ENCODE peak calls at places on chromosome 18, in nine cellular contexts. X is fibroblast of lung, L is thoracic aorta, S is kidney epithelial cell, C is heart left ventricle, F is WERI-Rb-1, A is GM23338, B is AG10803, I is thyroid gland. M is an unnamed sample.
A peak's percentile ranks its signal among the peaks of the same experiment; 100 is the strongest.

GRCh38 chr18:38940863-38941531 is 1375.4 kb upstream of the CELF4 start:
- DNase-seq in B (no peak), F (no peak), S (peak; percentile 96), X (peak; percentile 69), I (no peak), L (no peak), A (peak; percentile 54), C (no peak), M (peak; percentile 63)

GRCh38 chr18:62510744-62511143 is 12.1 kb upstream of the ZCCHC2 start:
- DNase-seq in A (no peak), C (no peak), B (no peak), S (no peak), I (no peak), L (no peak), X (no peak), F (no peak), M (no peak)

GRCh38 chr18:32300914-32301313 is 111.1 kb downstream of the MEP1B start:
- DNase-seq in F (no peak), X (peak; percentile 68), B (peak; percentile 71), A (no peak), C (no peak), L (no peak), S (no peak), I (no peak), M (no peak)

GRCh38 chr18:35162995-35163394 is 77.8 kb upstream of the ZNF397 start:
- DNase-seq in B (no peak), A (no peak), X (no peak), I (no peak), F (no peak), S (no peak), L (no peak), C (no peak), M (peak; percentile 26)

GRCh38 chr18:35097763-35098162 is 56.5 kb downstream of the MAPRE2 start:
- DNase-seq in B (no peak), A (no peak), C (no peak), L (no peak), S (no peak), X (no peak), F (no peak), I (no peak), M (no peak)

GRCh38 chr18:77559274-77559910 is 309.7 kb downstream of the GALR1 start:
- DNase-seq in I (no peak), X (no peak), B (no peak), A (no peak), S (no peak), F (no peak), C (no peak), L (no peak), M (no peak)

GRCh38 chr18:46199515-46200147 is 95.4 kb downstream of the HAUS1 start:
- DNase-seq in X (peak; percentile 68), L (no peak), I (no peak), C (no peak), A (peak; percentile 37), F (no peak), S (no peak), B (peak; percentile 25), M (peak; percentile 70)

GRCh38 chr18:25223211-25223610 is 128.8 kb downstream of the ZNF521 start:
- DNase-seq in A (peak; percentile 66), F (no peak), C (no peak), X (no peak), L (no peak), B (no peak), I (no peak), S (no peak), M (no peak)

GRCh38 chr18:13791181-13791580 is 32.8 kb upstream of the MC5R start:
- DNase-seq in B (no peak), A (no peak), X (peak; percentile 16), S (no peak), C (no peak), L (no peak), F (no peak), I (no peak), M (no peak)

GRCh38 chr18:9571546-9571945 is 42.8 kb downstream of the PPP4R1 start:
- DNase-seq in L (no peak), X (no peak), F (no peak), C (no peak), A (no peak), B (no peak), S (no peak), I (no peak), M (no peak)

GRCh38 chr18:62555135-62555534 is 32.3 kb downstream of the ZCCHC2 start:
- DNase-seq in I (no peak), B (no peak), A (no peak), S (no peak), C (no peak), F (no peak), L (no peak), X (peak; percentile 49), M (peak; percentile 35)

GRCh38 chr18:42030586-42031182 is 75.7 kb downstream of the PIK3C3 start:
- DNase-seq in X (no peak), I (peak; percentile 40), B (peak; percentile 24), C (no peak), S (no peak), F (peak; percentile 50), L (no peak), A (peak; percentile 67), M (peak; percentile 63)

GRCh38 chr18:45962866-45963265 is 4.3 kb downstream of the EPG5 start:
- DNase-seq in C (no peak), I (no peak), B (peak; percentile 80), L (no peak), X (peak; percentile 51), A (no peak), S (peak; percentile 55), F (no peak), M (peak; percentile 81)

GRCh38 chr18:63684718-63685117 is 18.0 kb upstream of the SERPINB11 start:
- DNase-seq in F (no peak), A (no peak), B (no peak), C (no peak), X (no peak), S (no peak), I (no peak), L (no peak), M (no peak)

GRCh38 chr18:28855524-28855923 is 678.6 kb upstream of the CDH2 start:
- DNase-seq in X (peak; percentile 11), F (no peak), A (no peak), S (no peak), B (peak; percentile 67), I (no peak), C (no peak), L (no peak), M (peak; percentile 79)

GRCh38 chr18:45357681-45358470 is 257.4 kb upstream of the SLC14A2 start:
- DNase-seq in X (no peak), I (no peak), S (no peak), C (no peak), F (no peak), A (no peak), B (peak; percentile 62), L (no peak), M (no peak)

GRCh38 chr18:13211537-13211936 is 7.0 kb upstream of the LDLRAD4 start:
- DNase-seq in L (no peak), I (peak; percentile 49), C (no peak), B (no peak), S (no peak), A (no peak), X (no peak), F (peak; percentile 51), M (no peak)

DNA sequence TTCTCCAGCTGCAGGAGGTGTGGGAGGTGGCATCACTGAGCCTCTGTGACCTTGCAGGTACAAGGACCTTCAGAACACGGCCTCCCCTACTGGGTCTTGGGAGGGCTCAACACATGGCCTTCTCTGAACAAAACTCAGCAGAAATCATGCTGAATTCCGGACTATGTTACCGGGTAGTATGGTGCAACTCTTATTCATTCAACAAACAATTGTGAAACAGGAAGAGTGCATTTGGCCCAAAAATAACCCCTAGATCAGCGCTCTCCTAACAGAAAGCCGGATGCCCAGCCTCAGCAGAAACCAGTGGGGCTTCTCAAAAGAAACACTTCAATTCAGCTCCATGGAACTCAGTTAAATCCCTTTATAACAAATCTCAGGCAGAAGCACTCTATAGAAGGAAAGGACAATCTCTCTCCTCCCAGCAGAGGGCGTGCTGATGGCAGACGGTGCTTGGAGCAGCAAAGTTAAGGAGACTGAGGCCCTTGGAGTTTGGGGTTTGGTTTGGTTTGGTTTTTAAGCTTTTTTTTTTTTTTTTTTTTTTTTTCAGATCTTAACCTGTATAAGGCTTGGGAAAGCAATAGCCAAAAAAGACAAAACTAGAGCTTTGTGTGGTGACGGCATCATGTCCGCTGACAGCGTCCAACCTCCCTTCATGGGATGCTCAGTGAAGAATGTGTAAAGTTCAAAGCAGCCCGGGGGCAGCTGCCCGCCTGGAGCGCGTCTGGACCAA is 104.2 kb upstream of the SALL3 start:
- DNase-seq in S (no peak), L (no peak), X (no peak), I (peak; percentile 24), B (no peak), C (no peak), A (peak; percentile 81), F (peak; percentile 68), M (peak; percentile 4)
- TF ChIP-seq CTCF in S (peak; percentile 60), L (no peak), X (no peak), I (peak; percentile 15), B (peak; percentile 46), C (peak; percentile 32), A (peak; percentile 77), F (peak; percentile 86), M (peak; percentile 40)

GRCh38 chr18:50194623-50195532 is at the start of gene MYO5B:
- DNase-seq in A (peak; percentile 89), I (peak; percentile 92), S (no peak), F (peak; percentile 80), B (no peak), X (no peak), L (no peak), C (no peak), M (no peak)
- H3K4me3 ChIP-seq in A (peak within 1 kb of the TSS; percentile 79), I (peak within 1 kb of the TSS; percentile 59), S (peak within 1 kb of the TSS; percentile 67), F (peak within 1 kb of the TSS; percentile 44), B (no peak within 1 kb of the TSS), X (no peak within 1 kb of the TSS), L (peak within 1 kb of the TSS; percentile 77), C (peak within 1 kb of the TSS; percentile 59), M (peak within 1 kb of the TSS; percentile 29)

GRCh38 chr18:64966667-64967066 is 784.1 kb upstream of the CDH7 start:
- DNase-seq in C (peak; percentile 42), F (no peak), X (no peak), B (no peak), I (peak; percentile 42), L (no peak), A (peak; percentile 35), S (no peak), M (no peak)
- TF ChIP-seq CTCF in C (no peak), F (peak; percentile 4), X (no peak), B (no peak), I (no peak), L (no peak), A (peak; percentile 48), S (no peak), M (no peak)

DNA sequence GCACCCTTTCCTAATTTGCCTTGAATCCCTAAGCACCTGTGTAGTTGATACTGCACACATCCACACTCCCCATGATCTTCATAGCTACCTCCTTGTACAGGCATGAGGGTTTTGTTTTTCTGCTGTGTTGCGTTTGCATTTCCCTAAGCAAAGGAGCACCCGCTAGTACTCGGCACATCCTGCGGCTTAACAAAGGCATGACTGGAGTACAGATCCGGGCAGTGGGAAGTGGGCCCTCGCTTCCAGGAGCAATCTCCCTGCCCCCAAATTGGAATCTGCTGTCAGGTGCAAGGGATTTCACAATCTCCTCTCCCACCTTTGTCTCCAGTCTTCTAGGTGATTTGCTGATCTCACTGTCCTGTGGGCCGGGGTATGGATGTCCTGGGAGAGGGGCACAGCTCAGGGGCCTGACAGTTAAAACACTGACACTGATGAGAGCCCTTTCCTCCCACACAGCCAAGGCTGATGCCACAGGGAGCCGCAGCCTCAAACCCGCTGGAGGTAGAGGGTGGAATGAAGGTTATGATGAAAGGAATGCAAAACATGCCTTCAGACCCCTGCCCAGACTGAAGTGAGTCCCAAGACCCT is 98.7 kb upstream of the THOC1 start:
- DNase-seq in A (peak; percentile 56), I (no peak), X (no peak), C (no peak), F (no peak), S (no peak), B (no peak), L (no peak), M (no peak)
- H3K4me3 ChIP-seq in A (no peak overlapping the region), I (no peak overlapping the region), X (no peak overlapping the region), C (no peak overlapping the region), F (no peak overlapping the region), S (no peak overlapping the region), B (no peak overlapping the region), L (no peak overlapping the region), M (no peak overlapping the region)

M was measured in choroid plexus epithelial cell.